ENCODE peak calls at places on chromosomes 13 and 19, in nine cellular contexts. F, W, S, E, A, G, V, I and U are unnamed samples.

GRCh38 chr13:31835932-31836331 is 96.6 kb downstream of the RXFP2 start:
- DNase-seq in V (peak; percentile 86), E (no peak), G (peak; percentile 73), W (no peak), A (no peak), F (no peak), S (no peak), I (no peak), U (no peak)

GRCh38 chr19:55486971-55487883 is 1.0 kb upstream of the SSC5D start:
- DNase-seq in S (no peak), E (no peak), F (no peak), I (no peak), V (no peak), G (peak; percentile 94), A (peak; percentile 57), W (no peak), U (no peak)

GRCh38 chr13:41465215-41465907 is 8.0 kb downstream of the RGCC start:
- DNase-seq in V (no peak), F (peak; percentile 79), G (peak; percentile 44), W (no peak), I (peak; percentile 95), E (no peak), A (peak; percentile 48), S (peak; percentile 4), U (peak; percentile 88)

GRCh38 chr19:44019498-44019897 is 5.7 kb upstream of the ZNF222 start:
- DNase-seq in A (no peak), E (no peak), F (no peak), W (no peak), I (no peak), G (no peak), S (no peak), V (no peak), U (no peak)

GRCh38 chr19:20503536-20503935 is 62.0 kb downstream of the ZNF737 start:
- DNase-seq in E (no peak), G (peak; percentile 8), A (no peak), F (no peak), I (no peak), V (no peak), W (no peak), S (no peak), U (no peak)

GRCh38 chr13:33079960-33080359 is 63.7 kb downstream of the KL start:
- DNase-seq in I (peak; percentile 38), V (no peak), W (no peak), E (no peak), G (no peak), A (no peak), F (no peak), S (no peak), U (no peak)

GRCh38 chr13:33526718-33527117 is 241.2 kb upstream of the STARD13 start:
- DNase-seq in A (no peak), W (no peak), E (no peak), G (no peak), S (no peak), I (no peak), F (no peak), V (no peak), U (no peak)

GRCh38 chr19:47353307-47353712 is 4.2 kb downstream of the DHX34 start:
- DNase-seq in E (no peak), F (no peak), W (no peak), V (no peak), G (no peak), I (no peak), S (no peak), A (no peak), U (no peak)

GRCh38 chr13:35354882-35355281 is 121.6 kb downstream of the MAB21L1 start:
- DNase-seq in A (no peak), S (no peak), V (no peak), I (no peak), W (no peak), F (no peak), E (no peak), G (no peak), U (no peak)

GRCh38 chr13:93496985-93497673 is 270.5 kb downstream of the GPC6 start:
- DNase-seq in F (no peak), E (no peak), A (no peak), S (no peak), V (peak; percentile 56), I (no peak), G (no peak), W (peak; percentile 95), U (no peak)

GRCh38 chr19:54190942-54191670 is at the start of gene TSEN34:
- DNase-seq in W (no peak), E (peak; percentile 92), I (peak; percentile 93), S (peak; percentile 94), F (peak; percentile 75), A (peak; percentile 88), G (peak; percentile 83), V (peak; percentile 73), U (no peak)

GRCh38 chr13:113086991-113087922 is 18.3 kb upstream of the F7 start:
- DNase-seq in W (no peak), F (no peak), A (no peak), S (no peak), E (no peak), G (no peak), I (no peak), V (no peak), U (no peak)

GRCh38 chr19:11453468-11454341 is 18.3 kb downstream of the PRKCSH start:
- DNase-seq in V (no peak), W (no peak), A (peak; percentile 85), S (peak; percentile 44), E (no peak), G (no peak), I (peak; percentile 71), F (no peak), U (no peak)

GRCh38 chr19:1383311-1384084 is at the start of gene NDUFS7:
- DNase-seq in W (peak; percentile 62), E (peak; percentile 98), A (peak; percentile 87), S (peak; percentile 95), I (peak; percentile 97), F (peak; percentile 79), V (peak; percentile 88), G (peak; percentile 92), U (peak; percentile 97)

GRCh38 chr13:42633495-42633894 is 59.5 kb downstream of the TNFSF11 start:
- DNase-seq in I (no peak), V (no peak), A (no peak), G (no peak), W (no peak), S (no peak), F (no peak), E (no peak), U (no peak)

GRCh38 chr13:47484564-47484963 is 516.5 kb downstream of the SUCLA2 start:
- DNase-seq in G (peak; percentile 15), W (no peak), E (no peak), S (no peak), I (no peak), F (no peak), V (no peak), A (no peak), U (no peak)

GRCh38 chr19:58385313-58386165 is 1.5 kb upstream of the RPS5 start:
- DNase-seq in W (no peak), S (no peak), F (no peak), I (peak; percentile 68), G (no peak), V (no peak), A (no peak), E (peak; percentile 84), U (no peak)

GRCh38 chr13:107678075-107678689 is 537.2 kb downstream of the LIG4 start:
- DNase-seq in W (peak; percentile 24), G (no peak), V (no peak), S (peak; percentile 2), I (no peak), F (no peak), A (no peak), E (no peak), U (no peak)

GRCh38 chr19:51127755-51128154 is 3.0 kb downstream of the SIGLEC9 start:
- DNase-seq in G (peak; percentile 45), F (no peak), E (no peak), S (peak; percentile 17), I (no peak), W (no peak), A (no peak), V (no peak), U (no peak)

GRCh38 chr13:22047082-22047784 is 376.4 kb downstream of the FGF9 start:
- DNase-seq in A (no peak), I (no peak), W (no peak), G (no peak), V (no peak), F (no peak), E (no peak), S (no peak), U (no peak)

GRCh38 chr19:56987184-56987583 is 132.6 kb upstream of the USP29 start:
- DNase-seq in E (no peak), A (no peak), I (no peak), W (no peak), S (no peak), G (no peak), F (no peak), V (no peak), U (no peak)

GRCh38 chr13:54591540-54591939 is 1562.9 kb downstream of the OLFM4 start:
- DNase-seq in E (no peak), G (no peak), W (no peak), V (no peak), I (no peak), A (no peak), S (no peak), F (no peak), U (no peak)

GRCh38 chr19:9075064-9075964 is 11.5 kb upstream of the OR1M1 start:
- DNase-seq in A (no peak), S (peak; percentile 69), V (peak; percentile 91), W (no peak), F (no peak), E (no peak), G (peak; percentile 99), I (no peak), U (no peak)

GRCh38 chr13:35764359-35765015 is 288.0 kb upstream of the MAB21L1 start:
- DNase-seq in E (no peak), A (no peak), G (no peak), F (no peak), S (no peak), I (no peak), W (peak; percentile 47), V (no peak), U (no peak)

GRCh38 chr13:34720618-34721017 is 221.5 kb upstream of the NBEA start:
- DNase-seq in A (no peak), S (no peak), I (no peak), E (no peak), V (no peak), W (no peak), G (no peak), F (no peak), U (no peak)

GRCh38 chr19:4328243-4328990 is 10.2 kb downstream of the STAP2 start:
- DNase-seq in A (peak; percentile 95), E (peak; percentile 98), S (peak; percentile 95), W (peak; percentile 89), G (peak; percentile 19), F (peak; percentile 86), V (no peak), I (peak; percentile 96), U (peak; percentile 80)

GRCh38 chr13:95494082-95494681 is 58.3 kb upstream of the CLDN10 start:
- DNase-seq in G (peak; percentile 52), F (no peak), W (no peak), A (peak; percentile 36), I (peak; percentile 76), E (no peak), S (peak; percentile 60), V (peak; percentile 56), U (no peak)

GRCh38 chr13:71813187-71813586 is 53.8 kb downstream of the DACH1 start:
- DNase-seq in G (no peak), E (no peak), A (no peak), F (no peak), V (no peak), W (no peak), S (no peak), I (no peak), U (no peak)

GRCh38 chr13:35979378-35979911 is 151.7 kb downstream of the DCLK1 start:
- DNase-seq in S (no peak), W (no peak), A (no peak), E (peak; percentile 94), F (no peak), G (peak; percentile 85), I (no peak), V (no peak), U (no peak)

GRCh38 chr13:84191199-84191598 is 308.9 kb upstream of the SLITRK1 start:
- DNase-seq in W (no peak), F (no peak), V (no peak), I (no peak), E (no peak), G (peak; percentile 2), A (no peak), S (no peak), U (no peak)

GRCh38 chr13:110431851-110432294 is 124.8 kb downstream of the COL4A2 start:
- DNase-seq in W (no peak), E (peak; percentile 76), V (no peak), S (no peak), G (no peak), I (no peak), A (no peak), F (no peak), U (no peak)